ENCODE peak calls at places on chromosomes 11 and 22, in nine cellular contexts. X is CD4-positive, CD25-positive, alpha-beta regulatory T cell; J is left ventricle myocardium inferior; Q is transverse colon; N is iPS DF 6.9; E is thoracic aorta; Y is CD8-positive, alpha-beta memory T cell; D is IMR-90; K is neural progenitor cell. B is an unnamed sample. For H3K9me3 and H3K4me1, the result is how much of the 10 kb centered on the place peaks cover.

GRCh38 chr11:58451585-58451984 is 9.5 kb upstream of the OR5B12 start:
- DNase-seq in X (no peak), J (no peak), Q (no peak), N (no peak), E (no peak), Y (no peak), D (peak), K (no peak), B (no peak)

GRCh38 chr11:60763692-60764369 is 7.2 kb downstream of the MS4A15 start:
- DNase-seq in X (no peak), J (no peak), Q (no peak), N (no peak), E (no peak), Y (no peak), D (no peak), K (no peak), B (no peak)

GRCh38 chr11:109971184-109971523 is 122.0 kb upstream of the ZC3H12C start:
- DNase-seq in X (peak), J (no peak), Q (no peak), N (no peak), E (no peak), Y (no peak), D (peak), K (peak), B (no peak)

GRCh38 chr11:123580557-123581275 is 73.7 kb downstream of the SCN3B start:
- DNase-seq in X (peak), J (peak), Q (peak), N (peak), E (no peak), Y (peak), D (peak), K (peak), B (peak)

GRCh38 chr22:44047891-44048301 is 23.8 kb downstream of the PARVB start:
- DNase-seq in X (peak), J (no peak), Q (no peak), N (no peak), E (no peak), Y (no peak), D (no peak), K (no peak), B (no peak)

GRCh38 chr22:30196141-30196866 is 50.3 kb downstream of the LIF start:
- DNase-seq in X (peak), J (peak), Q (peak), N (peak), E (peak), Y (no peak), D (peak), K (peak), B (no peak)

GRCh38 chr11:13260963-13261599 is 16.5 kb upstream of the BMAL1 start:
- DNase-seq in X (no peak), J (peak), Q (no peak), N (no peak), E (no peak), Y (no peak), D (peak), K (no peak), B (no peak)

GRCh38 chr11:68956547-68957254 is 24.1 kb downstream of the MRGPRD start:
- DNase-seq in X (no peak), J (no peak), Q (no peak), N (no peak), E (no peak), Y (no peak), D (no peak), K (no peak), B (no peak)

GRCh38 chr22:49394116-49394785 is 433.4 kb downstream of the BRD1 start:
- DNase-seq in X (no peak), J (no peak), Q (no peak), N (no peak), E (no peak), Y (no peak), D (no peak), K (no peak), B (no peak)

GRCh38 chr22:40009231-40009769 is 14.5 kb downstream of the FAM83F start:
- DNase-seq in X (no peak), J (no peak), Q (peak), N (peak), E (no peak), Y (no peak), D (peak), K (peak), B (no peak)

GRCh38 chr22:36211237-36211881 is 9.8 kb upstream of the APOL4 start:
- DNase-seq in X (no peak), J (no peak), Q (no peak), N (no peak), E (no peak), Y (no peak), D (peak), K (no peak), B (no peak)

GRCh38 chr11:35182317-35182939 is 43.5 kb downstream of the CD44 start:
- DNase-seq in X (no peak), J (no peak), Q (no peak), N (no peak), E (no peak), Y (no peak), D (no peak), K (no peak), B (no peak)

GRCh38 chr11:33135216-33135615 is 26.1 kb downstream of the CSTF3 start:
- DNase-seq in X (no peak), J (no peak), Q (no peak), N (no peak), E (no peak), Y (no peak), D (peak), K (no peak), B (no peak)

GRCh38 chr11:64152841-64153691 is 12.8 kb downstream of the MACROD1 start:
- DNase-seq in X (peak), J (peak), Q (peak), N (no peak), E (no peak), Y (peak), D (peak), K (peak), B (peak)

GRCh38 chr11:121249039-121249663 is 43.4 kb upstream of the SC5D start:
- DNase-seq in X (peak), J (no peak), Q (no peak), N (no peak), E (no peak), Y (no peak), D (peak), K (peak), B (no peak)

GRCh38 chr11:126991596-126991995 is 9.0 kb downstream of the KIRREL3 start:
- DNase-seq in X (no peak), J (no peak), Q (no peak), N (no peak), E (no peak), Y (no peak), D (peak), K (no peak), B (no peak)

GRCh38 chr11:36373040-36374010 is 77.2 kb downstream of the PRR5L start:
- DNase-seq in X (no peak), J (no peak), Q (no peak), N (no peak), E (no peak), Y (no peak), D (no peak), K (no peak), B (no peak)

GRCh38 chr11:35103366-35104194 is 35.4 kb upstream of the CD44 start:
- DNase-seq in X (no peak), J (no peak), Q (no peak), N (no peak), E (no peak), Y (no peak), D (peak), K (no peak), B (no peak)

GRCh38 chr11:76698321-76699043 is 27.9 kb upstream of the LRRC32 start:
- DNase-seq in X (peak), J (no peak), Q (no peak), N (peak), E (no peak), Y (no peak), D (no peak), K (peak), B (no peak)

GRCh38 chr11:5930614-5931013 is 11.4 kb upstream of the OR56A3 start:
- DNase-seq in X (no peak), J (no peak), Q (no peak), N (no peak), E (no peak), Y (no peak), D (no peak), K (no peak), B (no peak)

GRCh38 chr22:46010951-46011626 is 34.1 kb upstream of the WNT7B start:
- DNase-seq in X (no peak), J (peak), Q (no peak), N (no peak), E (no peak), Y (no peak), D (no peak), K (no peak), B (no peak)

GRCh38 chr11:2700415-2701211 is 819 bp upstream of the KCNQ1OT1 start:
- DNase-seq in X (peak), J (peak), Q (peak), N (no peak), E (no peak), Y (peak), D (no peak), K (peak), B (no peak)

GRCh38 chr22:23286296-23286695 is 106.0 kb downstream of the BCR start:
- DNase-seq in X (no peak), J (no peak), Q (no peak), N (no peak), E (no peak), Y (no peak), D (no peak), K (no peak), B (no peak)

GRCh38 chr22:23284504-23285033 is 104.3 kb downstream of the BCR start:
- DNase-seq in X (no peak), J (no peak), Q (no peak), N (no peak), E (no peak), Y (no peak), D (no peak), K (no peak), B (no peak)

GRCh38 chr22:23287136-23288095 is 107.1 kb downstream of the BCR start:
- DNase-seq in X (no peak), J (no peak), Q (no peak), N (no peak), E (no peak), Y (no peak), D (no peak), K (no peak), B (no peak)

GRCh38 chr22:23285236-23285635 is 104.9 kb downstream of the BCR start:
- DNase-seq in X (no peak), J (no peak), Q (no peak), N (no peak), E (no peak), Y (no peak), D (no peak), K (no peak), B (no peak)

GRCh38 chr22:23285734-23286133 is 105.4 kb downstream of the BCR start:
- DNase-seq in X (no peak), J (no peak), Q (no peak), N (no peak), E (no peak), Y (no peak), D (peak), K (no peak), B (no peak)
- H3K27ac ChIP-seq in X (no peak), J (no peak), Q (no peak), N (no peak), E (no peak), Y (no peak), D (no peak), K (no peak), B (no peak)

GRCh38 chr11:32013603-32014002 is 77.3 kb upstream of the RCN1 start:
- DNase-seq in X (no peak), J (no peak), Q (no peak), N (no peak), E (no peak), Y (no peak), D (no peak), K (no peak), B (no peak)

GRCh38 chr11:32008879-32009548 is 81.9 kb upstream of the RCN1 start:
- DNase-seq in X (no peak), J (no peak), Q (no peak), N (no peak), E (no peak), Y (no peak), D (no peak), K (no peak), B (no peak)

GRCh38 chr11:32016111-32016510 is 74.8 kb upstream of the RCN1 start:
- DNase-seq in X (no peak), J (no peak), Q (no peak), N (no peak), E (no peak), Y (no peak), D (no peak), K (no peak), B (no peak)

GRCh38 chr11:32015435-32015834 is 75.4 kb upstream of the RCN1 start:
- DNase-seq in X (no peak), J (no peak), Q (no peak), N (no peak), E (no peak), Y (no peak), D (no peak), K (no peak), B (no peak)

GRCh38 chr11:32012066-32012465 is 78.8 kb upstream of the RCN1 start:
- DNase-seq in X (no peak), J (no peak), Q (no peak), N (no peak), E (no peak), Y (no peak), D (no peak), K (no peak), B (no peak)
- H3K9me3 ChIP-seq in X (under half), J (under half), Q (under half), N (under half), E (under half), Y (under half), D (under half), K (under half), B (under half)

DNA sequence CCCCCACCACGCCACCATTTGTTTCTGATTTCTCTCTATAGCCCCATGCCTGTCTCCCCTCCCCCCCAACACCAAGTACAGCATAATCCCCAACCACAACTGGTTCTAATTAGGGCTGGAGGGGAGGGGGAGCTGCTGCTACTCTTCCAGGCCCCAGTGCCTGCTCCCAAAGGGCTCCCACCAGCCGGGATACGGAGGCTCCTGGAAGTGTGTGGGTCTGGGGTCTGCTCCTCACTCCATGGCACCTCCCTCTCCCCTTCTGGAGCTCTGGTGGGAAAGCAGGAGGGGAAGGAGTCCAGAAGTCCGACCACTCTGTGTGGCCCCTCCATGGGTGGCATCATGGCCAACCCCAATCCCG is 18.0 kb downstream of the BCL9L start:
- DNase-seq in X (no peak), J (no peak), Q (no peak), N (no peak), E (no peak), Y (no peak), D (no peak), K (peak), B (no peak)
- H3K4me1 ChIP-seq in X (half or more), J (half or more), Q (under half), N (under half), E (half or more), Y (half or more), D (under half), K (half or more), B (under half)

DNA sequence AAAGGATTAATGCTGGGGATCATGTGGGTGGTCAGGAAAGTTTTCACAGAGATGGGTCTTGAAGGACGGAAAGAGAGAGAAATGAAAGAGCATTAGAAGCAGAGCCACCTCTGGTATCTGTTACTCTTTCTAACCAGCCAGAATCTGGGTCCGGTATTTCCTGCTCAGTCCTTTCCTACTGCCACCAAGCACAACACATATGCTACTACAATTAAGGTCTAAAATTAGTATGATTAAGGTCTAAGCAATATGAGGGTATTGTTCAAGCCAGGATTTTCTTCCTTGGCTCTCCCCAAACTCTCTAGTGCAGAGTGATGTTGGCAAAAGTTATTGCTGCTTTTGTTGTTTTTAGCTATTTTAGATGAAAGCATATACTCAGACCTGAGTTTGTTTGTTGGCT is 59.2 kb upstream of the EED start:
- DNase-seq in X (no peak), J (no peak), Q (no peak), N (no peak), E (no peak), Y (no peak), D (no peak), K (no peak), B (no peak)
- H3K27ac ChIP-seq in X (no peak), J (peak), Q (no peak), N (no peak), E (no peak), Y (no peak), D (no peak), K (no peak), B (no peak)

DNA sequence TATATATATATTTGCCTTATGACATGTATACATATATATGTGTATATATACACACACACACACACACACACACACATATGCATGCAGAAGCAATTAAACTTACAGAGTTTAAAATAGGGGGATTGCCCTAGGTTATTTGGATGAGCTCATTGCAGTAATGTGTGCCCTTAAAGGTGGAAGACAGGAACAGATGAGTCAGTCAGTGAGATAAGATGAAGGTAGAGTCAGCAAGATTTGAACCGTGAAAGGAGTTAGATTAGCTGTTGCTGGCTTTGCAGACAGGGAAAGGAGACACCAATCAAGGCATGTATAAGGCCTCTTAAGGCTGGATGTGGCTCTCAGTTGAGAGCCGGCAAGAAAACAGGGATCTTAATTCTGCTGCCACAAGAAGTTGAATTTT is 902.4 kb upstream of the RAG2 start:
- DNase-seq in X (no peak), J (no peak), Q (no peak), N (no peak), E (no peak), Y (no peak), D (peak), K (peak), B (no peak)
- H3K9me3 ChIP-seq in X (under half), J (under half), Q (under half), N (under half), E (under half), Y (under half), D (under half), K (under half), B (under half)

DNA sequence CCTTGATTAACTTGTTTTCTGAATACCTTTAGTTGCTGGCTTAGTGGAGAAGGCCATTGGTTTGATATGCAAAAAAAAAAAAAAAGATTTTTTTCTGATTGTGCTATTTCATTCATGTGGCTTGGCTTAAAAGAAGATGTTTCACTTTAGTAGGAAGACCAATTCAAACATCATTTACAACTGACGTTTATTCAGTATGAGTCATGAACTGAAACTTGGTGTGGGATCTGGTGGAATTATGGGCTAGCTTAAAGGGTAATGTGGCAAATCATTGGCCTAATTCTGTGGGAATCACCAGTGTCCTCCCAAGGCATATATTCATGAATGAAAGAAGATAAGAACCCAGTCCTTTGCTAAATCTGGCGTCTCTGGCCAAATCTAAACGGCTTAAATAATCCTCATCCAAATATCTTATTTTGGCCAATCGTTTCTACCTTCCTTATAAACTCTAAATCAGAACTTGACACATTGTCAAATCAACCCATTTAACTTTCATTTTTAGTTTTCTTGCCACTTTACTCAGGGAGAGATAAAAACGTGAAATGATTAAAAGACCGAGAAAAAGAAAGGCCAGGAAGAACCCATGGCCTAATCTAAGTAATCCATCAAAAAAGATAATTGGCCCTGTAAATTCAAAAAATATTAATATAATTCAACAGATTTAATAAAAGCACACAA is 77.0 kb downstream of the DDIAS start:
- DNase-seq in X (peak), J (no peak), Q (no peak), N (no peak), E (no peak), Y (no peak), D (peak), K (no peak), B (no peak)
- H3K4me1 ChIP-seq in X (under half), J (under half), Q (under half), N (under half), E (under half), Y (under half), D (under half), K (under half), B (under half)

GRCh38 chr11:26842458-26842841 is 120.6 kb upstream of the SLC5A12 start:
- DNase-seq in X (no peak), J (no peak), Q (no peak), N (no peak), E (no peak), Y (no peak), D (peak), K (no peak), B (no peak)

GRCh38 chr11:26837154-26837553 is 115.3 kb upstream of the SLC5A12 start:
- DNase-seq in X (no peak), J (no peak), Q (no peak), N (no peak), E (no peak), Y (no peak), D (no peak), K (no peak), B (no peak)

GRCh38 chr11:26842883-26843282 is 121.0 kb upstream of the SLC5A12 start:
- DNase-seq in X (no peak), J (no peak), Q (no peak), N (no peak), E (no peak), Y (no peak), D (no peak), K (no peak), B (no peak)

GRCh38 chr11:26841818-26842457 is 120.1 kb upstream of the SLC5A12 start:
- DNase-seq in X (no peak), J (no peak), Q (no peak), N (no peak), E (peak), Y (no peak), D (peak), K (no peak), B (no peak)

DNA sequence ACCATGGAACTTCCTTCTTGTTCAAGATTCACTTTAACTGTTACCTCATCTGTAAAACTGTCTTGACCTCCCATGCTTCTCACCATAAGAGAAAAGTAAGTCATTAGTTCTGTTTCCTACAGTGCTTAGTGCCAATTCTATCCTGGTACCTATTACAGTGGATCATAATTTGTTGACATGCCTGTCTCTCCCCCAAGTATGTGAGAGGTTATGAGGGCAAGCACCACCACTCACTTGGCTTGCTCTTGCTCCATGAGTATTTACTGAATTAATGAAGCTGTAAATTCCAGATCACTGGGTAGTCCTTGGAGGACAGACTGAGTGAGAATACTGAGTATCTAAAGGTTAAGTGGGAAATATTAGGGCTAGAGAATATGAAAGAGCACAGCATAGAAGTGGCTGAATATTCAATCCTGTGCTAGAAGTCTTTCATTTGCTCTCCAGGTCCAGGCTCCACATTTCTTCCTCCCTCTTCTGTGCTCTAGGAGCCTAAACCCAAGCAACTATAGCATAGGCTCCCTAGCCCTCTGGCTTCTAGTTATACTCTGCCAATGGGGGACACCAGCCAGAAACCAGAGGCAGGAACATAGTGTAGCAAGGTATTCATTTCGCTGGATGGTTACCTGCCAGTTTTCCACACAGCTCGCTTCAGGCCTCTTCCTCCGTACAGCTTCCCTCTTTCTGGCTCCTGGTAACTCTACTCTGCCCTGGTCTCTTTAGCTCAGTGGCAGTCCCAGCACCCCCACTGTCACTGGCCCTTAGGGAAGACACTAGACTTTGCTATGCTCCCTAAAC is 118.2 kb upstream of the SLC5A12 start:
- DNase-seq in X (no peak), J (no peak), Q (no peak), N (no peak), E (no peak), Y (no peak), D (no peak), K (no peak), B (no peak)
- H3K27ac ChIP-seq in X (no peak), J (no peak), Q (no peak), N (no peak), E (peak), Y (no peak), D (no peak), K (no peak), B (no peak)

GRCh38 chr22:48081281-48081680 is 1318.8 kb downstream of the TBC1D22A start:
- DNase-seq in X (no peak), J (no peak), Q (no peak), N (no peak), E (no peak), Y (no peak), D (no peak), K (no peak), B (no peak)
- H3K9me3 ChIP-seq in X (under half), J (under half), Q (under half), N (under half), E (under half), Y (under half), D (half or more), K (under half), B (under half)